ENCODE peak calls at places on chromosomes 2 and 18, in seven cellular contexts. One of them, this sample, is unnamed.

GRCh38 chr2:188695953-188696352 is 278.2 kb upstream of the COL3A1 start:
- DNase-seq in LoVo: no peak
- DNase-seq in stimulated activated CD4-positive, alpha-beta T cell treated with anti-CD3 and anti-CD28 coated beads, Interleukin-1b, Interleukin-23, amount 100 ng/mL, for 1 hour: no peak
- DNase-seq in M059J: peak; percentile 88
- DNase-seq in B cell: no peak
- DNase-seq in posterior cingulate gyrus: no peak
- DNase-seq in type B pancreatic cell: no peak
- DNase-seq in this sample: peak; percentile 47

GRCh38 chr2:156630579-156631337 is 194.6 kb downstream of the GPD2 start:
- DNase-seq in type B pancreatic cell: no peak
- DNase-seq in M059J: no peak
- DNase-seq in B cell: no peak
- DNase-seq in stimulated activated CD4-positive, alpha-beta T cell treated with anti-CD3 and anti-CD28 coated beads, Interleukin-1b, Interleukin-23, amount 100 ng/mL, for 1 hour: no peak
- DNase-seq in posterior cingulate gyrus: no peak
- DNase-seq in LoVo: no peak
- DNase-seq in this sample: no peak

GRCh38 chr2:64899081-64899865 is 89.9 kb upstream of the SLC1A4 start:
- DNase-seq in stimulated activated CD4-positive, alpha-beta T cell treated with anti-CD3 and anti-CD28 coated beads, Interleukin-1b, Interleukin-23, amount 100 ng/mL, for 1 hour: no peak
- DNase-seq in posterior cingulate gyrus: no peak
- DNase-seq in B cell: peak; percentile 6
- DNase-seq in type B pancreatic cell: no peak
- DNase-seq in M059J: no peak
- DNase-seq in LoVo: no peak
- DNase-seq in this sample: no peak

GRCh38 chr2:196566969-196567666 is 72.4 kb upstream of the CCDC150 start:
- DNase-seq in posterior cingulate gyrus: no peak
- DNase-seq in B cell: no peak
- DNase-seq in stimulated activated CD4-positive, alpha-beta T cell treated with anti-CD3 and anti-CD28 coated beads, Interleukin-1b, Interleukin-23, amount 100 ng/mL, for 1 hour: no peak
- DNase-seq in M059J: no peak
- DNase-seq in type B pancreatic cell: no peak
- DNase-seq in LoVo: no peak
- DNase-seq in this sample: no peak

GRCh38 chr2:62654423-62654791 is 51.1 kb upstream of the EHBP1 start:
- DNase-seq in M059J: peak; percentile 98
- DNase-seq in posterior cingulate gyrus: no peak
- DNase-seq in LoVo: peak; percentile 55
- DNase-seq in B cell: no peak
- DNase-seq in stimulated activated CD4-positive, alpha-beta T cell treated with anti-CD3 and anti-CD28 coated beads, Interleukin-1b, Interleukin-23, amount 100 ng/mL, for 1 hour: no peak
- DNase-seq in type B pancreatic cell: no peak
- DNase-seq in this sample: peak; percentile 91

GRCh38 chr2:177568893-177569292 is 176.3 kb downstream of the AGPS start:
- DNase-seq in LoVo: no peak
- DNase-seq in M059J: no peak
- DNase-seq in B cell: no peak
- DNase-seq in type B pancreatic cell: no peak
- DNase-seq in stimulated activated CD4-positive, alpha-beta T cell treated with anti-CD3 and anti-CD28 coated beads, Interleukin-1b, Interleukin-23, amount 100 ng/mL, for 1 hour: no peak
- DNase-seq in posterior cingulate gyrus: no peak
- DNase-seq in this sample: no peak

GRCh38 chr18:2536493-2536892 is 34.8 kb downstream of the METTL4 start:
- DNase-seq in B cell: no peak
- DNase-seq in M059J: peak; percentile 80
- DNase-seq in LoVo: no peak
- DNase-seq in posterior cingulate gyrus: no peak
- DNase-seq in stimulated activated CD4-positive, alpha-beta T cell treated with anti-CD3 and anti-CD28 coated beads, Interleukin-1b, Interleukin-23, amount 100 ng/mL, for 1 hour: no peak
- DNase-seq in type B pancreatic cell: no peak
- DNase-seq in this sample: no peak

GRCh38 chr2:122328811-122329210 is 573.4 kb downstream of the TSN start:
- DNase-seq in type B pancreatic cell: no peak
- DNase-seq in posterior cingulate gyrus: no peak
- DNase-seq in stimulated activated CD4-positive, alpha-beta T cell treated with anti-CD3 and anti-CD28 coated beads, Interleukin-1b, Interleukin-23, amount 100 ng/mL, for 1 hour: no peak
- DNase-seq in M059J: no peak
- DNase-seq in LoVo: no peak
- DNase-seq in B cell: no peak
- DNase-seq in this sample: peak; percentile 14

GRCh38 chr2:57906152-57906732 is 140.4 kb upstream of the VRK2 start:
- DNase-seq in stimulated activated CD4-positive, alpha-beta T cell treated with anti-CD3 and anti-CD28 coated beads, Interleukin-1b, Interleukin-23, amount 100 ng/mL, for 1 hour: no peak
- DNase-seq in posterior cingulate gyrus: no peak
- DNase-seq in LoVo: peak; percentile 61
- DNase-seq in B cell: no peak
- DNase-seq in type B pancreatic cell: no peak
- DNase-seq in M059J: peak; percentile 64
- DNase-seq in this sample: peak; percentile 28

GRCh38 chr18:68796936-68797690 is 767 bp upstream of the CCDC102B start:
- DNase-seq in M059J: peak; percentile 94
- DNase-seq in posterior cingulate gyrus: no peak
- DNase-seq in B cell: no peak
- DNase-seq in stimulated activated CD4-positive, alpha-beta T cell treated with anti-CD3 and anti-CD28 coated beads, Interleukin-1b, Interleukin-23, amount 100 ng/mL, for 1 hour: no peak
- DNase-seq in LoVo: no peak
- DNase-seq in type B pancreatic cell: no peak
- DNase-seq in this sample: no peak

GRCh38 chr2:109690457-109690821 is 76.3 kb downstream of the SOWAHC start:
- DNase-seq in stimulated activated CD4-positive, alpha-beta T cell treated with anti-CD3 and anti-CD28 coated beads, Interleukin-1b, Interleukin-23, amount 100 ng/mL, for 1 hour: no peak
- DNase-seq in LoVo: no peak
- DNase-seq in M059J: no peak
- DNase-seq in type B pancreatic cell: no peak
- DNase-seq in posterior cingulate gyrus: no peak
- DNase-seq in B cell: no peak
- DNase-seq in this sample: no peak

GRCh38 chr18:37334494-37335125 is 231.0 kb downstream of the CELF4 start:
- DNase-seq in M059J: peak; percentile 80
- DNase-seq in stimulated activated CD4-positive, alpha-beta T cell treated with anti-CD3 and anti-CD28 coated beads, Interleukin-1b, Interleukin-23, amount 100 ng/mL, for 1 hour: no peak
- DNase-seq in B cell: no peak
- DNase-seq in posterior cingulate gyrus: no peak
- DNase-seq in type B pancreatic cell: no peak
- DNase-seq in LoVo: no peak
- DNase-seq in this sample: no peak

GRCh38 chr18:80166240-80166639 is 57.2 kb downstream of the ADNP2 start:
- DNase-seq in posterior cingulate gyrus: no peak
- DNase-seq in LoVo: no peak
- DNase-seq in B cell: peak; percentile 13
- DNase-seq in M059J: no peak
- DNase-seq in stimulated activated CD4-positive, alpha-beta T cell treated with anti-CD3 and anti-CD28 coated beads, Interleukin-1b, Interleukin-23, amount 100 ng/mL, for 1 hour: no peak
- DNase-seq in type B pancreatic cell: no peak
- DNase-seq in this sample: no peak

GRCh38 chr2:191521608-191522208 is 156.2 kb upstream of the NABP1 start:
- DNase-seq in LoVo: peak; percentile 29
- DNase-seq in stimulated activated CD4-positive, alpha-beta T cell treated with anti-CD3 and anti-CD28 coated beads, Interleukin-1b, Interleukin-23, amount 100 ng/mL, for 1 hour: no peak
- DNase-seq in type B pancreatic cell: no peak
- DNase-seq in M059J: peak; percentile 32
- DNase-seq in posterior cingulate gyrus: no peak
- DNase-seq in B cell: no peak
- DNase-seq in this sample: peak; percentile 18

GRCh38 chr2:185201063-185201462 is 537.5 kb upstream of the FSIP2 start:
- DNase-seq in B cell: no peak
- DNase-seq in type B pancreatic cell: no peak
- DNase-seq in posterior cingulate gyrus: no peak
- DNase-seq in M059J: no peak
- DNase-seq in LoVo: no peak
- DNase-seq in stimulated activated CD4-positive, alpha-beta T cell treated with anti-CD3 and anti-CD28 coated beads, Interleukin-1b, Interleukin-23, amount 100 ng/mL, for 1 hour: no peak
- DNase-seq in this sample: no peak

GRCh38 chr2:168583710-168584521 is 127.8 kb downstream of the CERS6 start:
- DNase-seq in posterior cingulate gyrus: peak; percentile 23
- DNase-seq in type B pancreatic cell: no peak
- DNase-seq in M059J: peak; percentile 47
- DNase-seq in B cell: no peak
- DNase-seq in LoVo: peak; percentile 30
- DNase-seq in stimulated activated CD4-positive, alpha-beta T cell treated with anti-CD3 and anti-CD28 coated beads, Interleukin-1b, Interleukin-23, amount 100 ng/mL, for 1 hour: no peak
- DNase-seq in this sample: peak; percentile 91

GRCh38 chr18:57772387-57772799 is 30.7 kb downstream of the ATP8B1 start:
- DNase-seq in B cell: no peak
- DNase-seq in posterior cingulate gyrus: no peak
- DNase-seq in type B pancreatic cell: no peak
- DNase-seq in stimulated activated CD4-positive, alpha-beta T cell treated with anti-CD3 and anti-CD28 coated beads, Interleukin-1b, Interleukin-23, amount 100 ng/mL, for 1 hour: no peak
- DNase-seq in LoVo: no peak
- DNase-seq in M059J: no peak
- DNase-seq in this sample: no peak

GRCh38 chr2:168912466-168913170 is 11.5 kb downstream of the G6PC2 start:
- DNase-seq in LoVo: no peak
- DNase-seq in type B pancreatic cell: no peak
- DNase-seq in stimulated activated CD4-positive, alpha-beta T cell treated with anti-CD3 and anti-CD28 coated beads, Interleukin-1b, Interleukin-23, amount 100 ng/mL, for 1 hour: no peak
- DNase-seq in M059J: peak; percentile 29
- DNase-seq in posterior cingulate gyrus: peak; percentile 58
- DNase-seq in B cell: no peak
- DNase-seq in this sample: no peak

This sample was measured in mammary epithelial cell.